ENCODE peak calls at places on chromosomes 1 and 21, in nine cellular contexts. U, N, J, S, P, B, I, O and F are unnamed samples.

GRCh38 chr1:226545806-226546596 is 2.6 kb upstream of the STUM start:
- DNase-seq in U (no peak), N (no peak), J (no peak), S (no peak), P (no peak), B (no peak), I (no peak), O (no peak), F (no peak)

GRCh38 chr21:30257773-30258172 is 25.0 kb downstream of the KRTAP24-1 start:
- DNase-seq in U (no peak), N (no peak), J (peak; percentile 4), S (no peak), P (no peak), B (no peak), I (peak; percentile 10), O (peak; percentile 75), F (no peak)

GRCh38 chr1:12407050-12407961 is 177.5 kb downstream of the VPS13D start:
- DNase-seq in U (no peak), N (no peak), J (peak; percentile 60), S (peak; percentile 12), P (no peak), B (no peak), I (no peak), O (peak; percentile 82), F (no peak)

GRCh38 chr1:6601865-6602668 is 602 bp downstream of the KLHL21 start:
- DNase-seq in U (no peak), N (no peak), J (no peak), S (no peak), P (no peak), B (no peak), I (no peak), O (no peak), F (no peak)

GRCh38 chr1:221289103-221289502 is 409.9 kb downstream of the HLX start:
- DNase-seq in U (no peak), N (no peak), J (no peak), S (no peak), P (no peak), B (no peak), I (no peak), O (no peak), F (no peak)

GRCh38 chr1:20913242-20913641 is 126.1 kb upstream of the HP1BP3 start:
- DNase-seq in U (no peak), N (no peak), J (no peak), S (no peak), P (no peak), B (no peak), I (no peak), O (no peak), F (no peak)

GRCh38 chr1:90175490-90176157 is 180.7 kb downstream of the ZNF326 start:
- DNase-seq in U (no peak), N (no peak), J (no peak), S (no peak), P (no peak), B (no peak), I (no peak), O (peak; percentile 61), F (no peak)

GRCh38 chr1:54016343-54017282 is 1.4 kb downstream of the LDLRAD1 start:
- DNase-seq in U (no peak), N (no peak), J (no peak), S (peak; percentile 82), P (no peak), B (no peak), I (peak; percentile 32), O (peak; percentile 17), F (no peak)

GRCh38 chr1:78440381-78440793 is 50.4 kb upstream of the PTGFR start:
- DNase-seq in U (no peak), N (no peak), J (no peak), S (no peak), P (no peak), B (no peak), I (peak; percentile 26), O (no peak), F (no peak)

GRCh38 chr1:201347498-201348210 is 29.8 kb downstream of the TNNT2 start:
- DNase-seq in U (no peak), N (no peak), J (no peak), S (no peak), P (no peak), B (no peak), I (no peak), O (no peak), F (no peak)

GRCh38 chr1:201016211-201016651 is 7.3 kb downstream of the KIF21B start:
- DNase-seq in U (no peak), N (no peak), J (no peak), S (no peak), P (no peak), B (no peak), I (peak; percentile 47), O (peak; percentile 44), F (no peak)

GRCh38 chr1:98030483-98030882 is 109.6 kb upstream of the DPYD start:
- DNase-seq in U (no peak), N (no peak), J (no peak), S (no peak), P (no peak), B (no peak), I (peak; percentile 74), O (no peak), F (no peak)

GRCh38 chr21:42641311-42642218 is 11.9 kb upstream of the PDE9A start:
- DNase-seq in U (no peak), N (no peak), J (no peak), S (no peak), P (no peak), B (no peak), I (no peak), O (peak; percentile 19), F (no peak)

GRCh38 chr1:179128520-179128919 is 46.6 kb downstream of the TOR3A start:
- DNase-seq in U (no peak), N (no peak), J (no peak), S (no peak), P (no peak), B (no peak), I (no peak), O (no peak), F (no peak)

GRCh38 chr1:224317383-224318045 is 12.5 kb downstream of the NVL start:
- DNase-seq in U (no peak), N (no peak), J (no peak), S (no peak), P (no peak), B (no peak), I (no peak), O (no peak), F (no peak)

GRCh38 chr1:3634059-3634800 is 9.4 kb downstream of the TPRG1L start:
- DNase-seq in U (no peak), N (no peak), J (no peak), S (no peak), P (no peak), B (no peak), I (no peak), O (no peak), F (no peak)

GRCh38 chr1:210625715-210626114 is 297.0 kb downstream of the HHAT start:
- DNase-seq in U (no peak), N (no peak), J (no peak), S (no peak), P (no peak), B (no peak), I (no peak), O (no peak), F (no peak)

GRCh38 chr1:27527857-27528700 is 38.1 kb upstream of the WASF2 start:
- DNase-seq in U (peak; percentile 39), N (peak; percentile 66), J (no peak), S (no peak), P (peak; percentile 26), B (no peak), I (no peak), O (peak; percentile 24), F (peak; percentile 59)

GRCh38 chr1:221897312-221897711 is 155.4 kb upstream of the DUSP10 start:
- DNase-seq in U (no peak), N (no peak), J (no peak), S (no peak), P (no peak), B (no peak), I (no peak), O (peak; percentile 8), F (no peak)

GRCh38 chr21:34967509-34968289 is 81.4 kb downstream of the RUNX1 start:
- DNase-seq in U (no peak), N (no peak), J (no peak), S (no peak), P (no peak), B (no peak), I (peak; percentile 72), O (no peak), F (no peak)

GRCh38 chr21:33115586-33116541 is 45.9 kb downstream of the OLIG1 start:
- DNase-seq in U (no peak), N (no peak), J (no peak), S (no peak), P (no peak), B (no peak), I (no peak), O (no peak), F (no peak)

GRCh38 chr1:241800640-241801039 is 47.4 kb upstream of the EXO1 start:
- DNase-seq in U (no peak), N (no peak), J (no peak), S (no peak), P (no peak), B (no peak), I (no peak), O (no peak), F (no peak)

GRCh38 chr1:44407430-44408180 is 2.5 kb downstream of the RNF220 start:
- DNase-seq in U (no peak), N (no peak), J (no peak), S (no peak), P (no peak), B (no peak), I (no peak), O (no peak), F (no peak)

GRCh38 chr1:212668477-212668876 is 31.2 kb downstream of the BATF3 start:
- DNase-seq in U (no peak), N (no peak), J (no peak), S (no peak), P (no peak), B (no peak), I (no peak), O (no peak), F (no peak)

GRCh38 chr1:183870351-183871077 is 65.6 kb downstream of the RGL1 start:
- DNase-seq in U (no peak), N (no peak), J (no peak), S (no peak), P (no peak), B (no peak), I (no peak), O (no peak), F (no peak)

GRCh38 chr1:85428471-85429077 is 36.4 kb downstream of the DDAH1 start:
- DNase-seq in U (no peak), N (no peak), J (no peak), S (no peak), P (no peak), B (no peak), I (no peak), O (no peak), F (no peak)

GRCh38 chr1:67313934-67314671 is 6.4 kb downstream of the IL12RB2 start:
- DNase-seq in U (no peak), N (no peak), J (no peak), S (no peak), P (no peak), B (no peak), I (no peak), O (no peak), F (no peak)

GRCh38 chr21:45499201-45499750 is 43.0 kb downstream of the SLC19A1 start:
- DNase-seq in U (no peak), N (no peak), J (no peak), S (no peak), P (no peak), B (no peak), I (no peak), O (no peak), F (no peak)

GRCh38 chr1:151716771-151717631 is at the start of gene CELF3:
- DNase-seq in U (no peak), N (no peak), J (no peak), S (no peak), P (no peak), B (no peak), I (no peak), O (peak; percentile 50), F (no peak)